ENCODE peak calls at places on chromosomes 13 and 19, in four cellular contexts. J is IMR-90, E is H9, O is H1. F is an unnamed sample. For H3K9me3 and H3K4me1, the result is how much of the 10 kb centered on the place peaks cover.

GRCh38 chr19:34120846-34121639 is 51.3 kb upstream of the LSM14A start:
- DNase-seq in J (peak), O (no peak), E (peak), F (no peak)

GRCh38 chr13:39675904-39676303 is 20.4 kb downstream of the COG6 start:
- DNase-seq in J (no peak), E (no peak), O (no peak), F (no peak)

GRCh38 chr13:40187836-40188591 is 478.4 kb downstream of the FOXO1 start:
- DNase-seq in O (no peak), E (peak), J (no peak), F (no peak)

GRCh38 chr13:25232937-25233515 is 54.3 kb downstream of the MTMR6 start:
- DNase-seq in J (peak), O (no peak), E (no peak), F (no peak)

GRCh38 chr19:7655581-7655980 is 13.3 kb upstream of the RETN start:
- DNase-seq in O (no peak), J (no peak), E (no peak), F (no peak)

GRCh38 chr19:13234518-13234917 is 84.3 kb downstream of the IER2 start:
- DNase-seq in O (peak), E (peak), J (no peak), F (no peak)

GRCh38 chr19:13195678-13196077 is 45.5 kb downstream of the IER2 start:
- DNase-seq in E (peak), O (peak), J (no peak), F (no peak)

GRCh38 chr19:45160870-45161714 is at the start of gene NKPD1:
- DNase-seq in E (peak), J (no peak), O (no peak), F (no peak)

GRCh38 chr19:33066543-33066942 is 1.9 kb upstream of the RHPN2 start:
- DNase-seq in E (no peak), O (no peak), J (no peak), F (no peak)

GRCh38 chr13:107765724-107766436 is 449.5 kb downstream of the LIG4 start:
- DNase-seq in J (peak), E (no peak), O (no peak), F (no peak)

GRCh38 chr13:94233401-94233800 is 246.1 kb downstream of the DCT start:
- DNase-seq in J (peak), O (no peak), E (no peak), F (no peak)

GRCh38 chr19:29076963-29077362 is 136.0 kb downstream of the UQCRFS1 start:
- DNase-seq in E (no peak), O (no peak), J (no peak), F (no peak)

GRCh38 chr19:13526552-13526951 is 20.3 kb upstream of the CACNA1A start:
- DNase-seq in O (peak), J (peak), E (peak), F (no peak)

GRCh38 chr19:13890136-13890535 is 13.2 kb downstream of the NANOS3 start:
- DNase-seq in J (no peak), O (no peak), E (no peak), F (no peak)

GRCh38 chr19:18649371-18650047 is 12.7 kb downstream of the KLHL26 start:
- DNase-seq in E (peak), J (peak), O (no peak), F (no peak)

GRCh38 chr19:8145969-8146368 is 3.4 kb downstream of the FBN3 start:
- DNase-seq in J (no peak), O (no peak), E (peak), F (no peak)

GRCh38 chr13:21124853-21125252 is 51.5 kb downstream of the SKA3 start:
- DNase-seq in E (peak), J (peak), O (no peak), F (no peak)

GRCh38 chr19:18093439-18094161 is 4.0 kb upstream of the MAST3 start:
- DNase-seq in O (no peak), J (peak), E (peak), F (no peak)

GRCh38 chr19:7905859-7906258 is 2.2 kb downstream of the MAP2K7 start:
- DNase-seq in E (no peak), O (no peak), J (no peak), F (no peak)

GRCh38 chr13:79990048-79990447 is 350.9 kb downstream of the SPRY2 start:
- DNase-seq in J (peak), E (no peak), O (no peak), F (no peak)

GRCh38 chr19:19659646-19660245 is 3.7 kb downstream of the ATP13A1 start:
- DNase-seq in O (no peak), J (no peak), E (no peak), F (no peak)

GRCh38 chr13:35365885-35366284 is 110.6 kb downstream of the MAB21L1 start:
- DNase-seq in E (no peak), O (no peak), J (no peak), F (no peak)

GRCh38 chr19:46299004-46299509 is 2.2 kb downstream of the HIF3A start:
- DNase-seq in E (no peak), J (peak), O (no peak), F (no peak)

GRCh38 chr19:32858559-32858958 is 11.0 kb downstream of the SLC7A9 start:
- DNase-seq in E (no peak), O (no peak), J (no peak), F (no peak)

GRCh38 chr13:21344662-21345176 is 114.4 kb downstream of the ZDHHC20 start:
- DNase-seq in J (no peak), E (no peak), O (no peak), F (no peak)

GRCh38 chr13:45439781-45440462 is 21.7 kb upstream of the SLC25A30 start:
- DNase-seq in J (no peak), E (no peak), O (no peak), F (no peak)

GRCh38 chr19:41351339-41352245 is 2.1 kb downstream of the TGFB1 start:
- DNase-seq in O (no peak), E (peak), J (peak), F (no peak)

GRCh38 chr19:41352279-41352608 is 1.5 kb downstream of the TGFB1 start:
- DNase-seq in E (no peak), O (no peak), J (no peak), F (no peak)

GRCh38 chr19:41354343-41354974 is 737 bp upstream of the TGFB1 start:
- DNase-seq in O (no peak), E (no peak), J (no peak), F (no peak)

GRCh38 chr19:41353466-41354342 is at the start of gene TGFB1:
- DNase-seq in O (no peak), E (peak), J (peak), F (peak)

DNA sequence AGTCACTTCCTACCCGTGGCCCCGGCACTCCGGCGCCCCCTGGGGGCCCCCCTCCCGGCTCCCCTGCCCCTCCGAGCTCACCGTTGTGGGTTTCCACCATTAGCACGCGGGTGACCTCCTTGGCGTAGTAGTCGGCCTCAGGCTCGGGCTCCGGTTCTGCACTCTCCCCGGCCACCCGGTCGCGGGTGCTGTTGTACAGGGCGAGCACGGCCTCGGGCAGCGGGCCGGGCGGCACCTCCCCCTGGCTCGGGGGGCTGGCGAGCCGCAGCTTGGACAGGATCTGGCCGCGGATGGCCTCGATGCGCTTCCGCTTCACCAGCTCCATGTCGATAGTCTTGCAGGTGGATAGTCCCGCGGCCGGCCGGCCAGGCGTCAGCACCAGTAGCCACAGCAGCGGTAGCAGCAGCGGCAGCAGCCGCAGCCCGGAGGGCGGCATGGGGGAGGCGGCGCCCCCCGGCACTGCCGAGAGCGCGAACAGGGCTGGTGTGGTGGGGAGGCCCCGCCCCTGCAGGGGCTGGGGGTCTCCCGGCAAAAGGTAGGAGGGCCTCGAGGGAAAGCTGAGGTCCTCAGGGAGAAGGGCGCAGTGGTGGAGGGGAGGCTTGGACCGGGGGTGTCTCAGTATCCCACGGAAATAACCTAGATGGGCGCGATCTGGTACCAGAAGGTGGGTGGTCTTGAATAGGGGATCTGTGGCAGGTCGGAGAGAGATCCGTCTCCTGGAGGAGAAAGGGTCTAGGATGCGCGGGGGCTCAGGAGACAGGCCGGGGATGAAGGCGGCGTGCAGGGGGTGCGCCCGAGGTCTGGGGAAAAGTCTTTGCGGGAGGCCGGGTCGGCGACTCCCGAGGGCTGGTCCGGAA is 885 bp downstream of the TGFB1 start:
- DNase-seq in E (peak), J (peak), O (no peak), F (no peak)
- H2BK15ac ChIP-seq in E (no peak), J (peak), O (peak), F (peak)

GRCh38 chr19:43611788-43612187 is at the start of gene SRRM5:
- DNase-seq in E (no peak), O (no peak), J (no peak), F (no peak)
- H3K9me3 ChIP-seq in E (under half), O (under half), J (under half), F (under half)

GRCh38 chr13:97834255-97834654 is 119.2 kb upstream of the IPO5 start:
- DNase-seq in J (no peak), O (no peak), E (no peak), F (no peak)
- H3K4me1 ChIP-seq in J (under half), O (under half), E (under half), F (under half)

GRCh38 chr19:40589723-40590429 is 11.3 kb upstream of the LTBP4 start:
- DNase-seq in O (no peak), J (no peak), E (no peak), F (no peak)
- H2BK15ac ChIP-seq in O (no peak), J (no peak), E (no peak), F (peak)

DNA sequence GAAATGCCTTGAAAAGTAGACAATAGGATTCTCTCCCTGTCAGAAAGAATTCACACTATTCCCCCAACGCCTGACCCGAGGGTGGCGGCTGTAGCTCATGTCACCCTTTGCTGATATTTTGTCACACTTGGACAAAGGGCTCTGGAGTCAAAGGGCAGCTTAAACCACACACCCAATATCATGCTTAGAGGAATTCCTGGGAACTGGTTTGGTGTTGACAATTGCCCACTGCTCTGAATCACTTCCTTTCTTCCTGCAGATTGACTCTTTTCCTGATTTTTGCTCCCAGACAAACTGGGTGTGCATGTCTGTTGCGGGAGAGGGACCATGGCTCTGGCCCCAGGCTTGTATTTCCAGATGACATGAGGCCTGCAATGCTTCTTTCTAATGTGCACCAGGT is 9.0 kb upstream of the SERP2 start:
- DNase-seq in E (no peak), J (peak), O (no peak), F (peak)
- H3K9me3 ChIP-seq in E (under half), J (under half), O (under half), F (under half)

GRCh38 chr19:47305309-47305751 is 4.3 kb upstream of the C5AR1 start:
- DNase-seq in E (peak), O (peak), J (peak), F (peak)

GRCh38 chr19:47310323-47310722 is 662 bp downstream of the C5AR1 start:
- DNase-seq in E (no peak), O (no peak), J (no peak), F (no peak)

GRCh38 chr19:47309608-47310007 is at the start of gene C5AR1:
- DNase-seq in J (no peak), E (no peak), O (no peak), F (no peak)

GRCh38 chr19:47309038-47309437 is 623 bp upstream of the C5AR1 start:
- DNase-seq in J (no peak), O (no peak), E (no peak), F (no peak)

DNA sequence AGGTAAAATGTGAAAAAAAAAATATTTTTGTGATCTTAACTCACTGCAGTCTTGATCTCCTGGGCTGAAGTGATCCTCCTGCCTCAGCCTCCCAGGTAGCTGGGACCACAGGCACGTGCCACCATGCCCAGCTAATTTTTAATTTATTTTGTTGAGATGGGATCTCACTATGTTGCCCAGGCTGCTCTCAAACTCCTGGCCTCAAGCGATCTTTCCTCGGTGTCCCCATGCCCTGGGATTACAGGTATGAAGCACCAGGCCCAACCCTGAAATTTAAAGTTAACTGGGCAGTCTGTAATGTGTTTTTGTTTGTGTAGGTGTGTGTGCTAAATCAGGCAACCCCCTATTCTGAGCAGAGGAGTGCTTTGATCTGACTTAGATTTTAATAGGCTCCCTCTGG is 3.4 kb upstream of the C5AR1 start:
- DNase-seq in J (no peak), E (no peak), O (no peak), F (no peak)
- H3K4me1 ChIP-seq in J (under half), E (under half), O (under half), F (under half)

GRCh38 chr19:49795615-49796014 is 17.5 kb downstream of the FUZ start:
- DNase-seq in O (no peak), J (no peak), E (no peak), F (no peak)
- H2BK15ac ChIP-seq in O (no peak), J (no peak), E (no peak), F (no peak)

GRCh38 chr13:29511439-29511814 is 84.1 kb downstream of the SLC7A1 start:
- DNase-seq in O (no peak), J (no peak), E (no peak), F (no peak)
- H3K9me3 ChIP-seq in O (under half), J (under half), E (under half), F (under half)

GRCh38 chr13:44301639-44302015 is 72.0 kb upstream of the SERP2 start:
- DNase-seq in O (no peak), J (no peak), E (no peak), F (no peak)
- H3K4me1 ChIP-seq in O (under half), J (under half), E (under half), F (under half)

F was measured in neuronal stem cell.